ENCODE peak calls at places on chromosome 7, in four cellular contexts. V is tibial artery, M is omental fat pad, I is SK-N-SH. P is an unnamed sample.

GRCh38 chr7:134691820-134692705 is 45.4 kb downstream of the BPGM start:
- DNase-seq in V (no peak), M (no peak), I (no peak), P (peak)

GRCh38 chr7:18221377-18222290 is 194.0 kb upstream of the PRPS1L1 start:
- DNase-seq in V (no peak), M (no peak), I (no peak), P (peak)

GRCh38 chr7:131010714-131011436 is 276.9 kb upstream of the KLF14 start:
- DNase-seq in V (no peak), M (no peak), I (no peak), P (no peak)

GRCh38 chr7:151992375-151992774 is 33.1 kb upstream of the GALNT11 start:
- DNase-seq in V (peak), M (no peak), I (peak), P (no peak)

GRCh38 chr7:139231513-139232376 is 708 bp downstream of the UBN2 start:
- DNase-seq in V (peak), M (no peak), I (peak), P (no peak)

GRCh38 chr7:4689668-4690067 is 7.6 kb downstream of the FOXK1 start:
- DNase-seq in V (no peak), M (no peak), I (no peak), P (no peak)

GRCh38 chr7:67462781-67463191 is 466.2 kb downstream of the TYW1 start:
- DNase-seq in V (no peak), M (no peak), I (peak), P (no peak)

GRCh38 chr7:134120405-134120804 is 6.7 kb upstream of the LRGUK start:
- DNase-seq in V (no peak), M (no peak), I (no peak), P (no peak)

GRCh38 chr7:73809454-73810090 is 21.2 kb upstream of the CLDN4 start:
- DNase-seq in V (no peak), M (no peak), I (peak), P (no peak)

GRCh38 chr7:45132708-45133320 is 21.3 kb upstream of the TBRG4 start:
- DNase-seq in V (no peak), M (no peak), I (no peak), P (no peak)

GRCh38 chr7:8625612-8626011 is 192.2 kb downstream of the NXPH1 start:
- DNase-seq in V (no peak), M (no peak), I (no peak), P (no peak)

GRCh38 chr7:80145780-80146422 is 11.3 kb downstream of the GNAI1 start:
- DNase-seq in V (no peak), M (no peak), I (no peak), P (no peak)

GRCh38 chr7:98283127-98283886 is 1.8 kb downstream of the BRI3 start:
- DNase-seq in V (peak), M (no peak), I (peak), P (no peak)

GRCh38 chr7:150357771-150358427 is 10.7 kb upstream of the REPIN1 start:
- DNase-seq in V (no peak), M (no peak), I (no peak), P (no peak)

GRCh38 chr7:98418636-98419315 is 17.9 kb upstream of the BAIAP2L1 start:
- DNase-seq in V (no peak), M (no peak), I (peak), P (peak)

GRCh38 chr7:100515072-100515532 is 23.9 kb upstream of the AGFG2 start:
- DNase-seq in V (no peak), M (no peak), I (no peak), P (peak)

GRCh38 chr7:123622660-123623386 is 21.2 kb downstream of the ASB15 start:
- DNase-seq in V (no peak), M (no peak), I (no peak), P (no peak)

GRCh38 chr7:23114854-23115253 is 9.3 kb downstream of the KLHL7 start:
- DNase-seq in V (no peak), M (no peak), I (no peak), P (no peak)

GRCh38 chr7:26863504-26864308 is 684 bp downstream of the SKAP2 start:
- DNase-seq in V (no peak), M (peak), I (no peak), P (no peak)

GRCh38 chr7:105006367-105007139 is 7.5 kb upstream of the KMT2E start:
- DNase-seq in V (no peak), M (no peak), I (no peak), P (no peak)

GRCh38 chr7:18212788-18213187 is 185.1 kb upstream of the PRPS1L1 start:
- DNase-seq in V (no peak), M (no peak), I (peak), P (peak)

GRCh38 chr7:40194743-40195142 is 59.9 kb downstream of the SUGCT start:
- DNase-seq in V (no peak), M (no peak), I (no peak), P (no peak)

GRCh38 chr7:40197527-40197926 is 62.7 kb downstream of the SUGCT start:
- DNase-seq in V (no peak), M (no peak), I (no peak), P (no peak)

GRCh38 chr7:40200791-40201190 is 66.0 kb downstream of the SUGCT start:
- DNase-seq in V (no peak), M (no peak), I (no peak), P (no peak)

GRCh38 chr7:40202851-40203250 is 68.0 kb downstream of the SUGCT start:
- DNase-seq in V (no peak), M (no peak), I (no peak), P (no peak)

DNA sequence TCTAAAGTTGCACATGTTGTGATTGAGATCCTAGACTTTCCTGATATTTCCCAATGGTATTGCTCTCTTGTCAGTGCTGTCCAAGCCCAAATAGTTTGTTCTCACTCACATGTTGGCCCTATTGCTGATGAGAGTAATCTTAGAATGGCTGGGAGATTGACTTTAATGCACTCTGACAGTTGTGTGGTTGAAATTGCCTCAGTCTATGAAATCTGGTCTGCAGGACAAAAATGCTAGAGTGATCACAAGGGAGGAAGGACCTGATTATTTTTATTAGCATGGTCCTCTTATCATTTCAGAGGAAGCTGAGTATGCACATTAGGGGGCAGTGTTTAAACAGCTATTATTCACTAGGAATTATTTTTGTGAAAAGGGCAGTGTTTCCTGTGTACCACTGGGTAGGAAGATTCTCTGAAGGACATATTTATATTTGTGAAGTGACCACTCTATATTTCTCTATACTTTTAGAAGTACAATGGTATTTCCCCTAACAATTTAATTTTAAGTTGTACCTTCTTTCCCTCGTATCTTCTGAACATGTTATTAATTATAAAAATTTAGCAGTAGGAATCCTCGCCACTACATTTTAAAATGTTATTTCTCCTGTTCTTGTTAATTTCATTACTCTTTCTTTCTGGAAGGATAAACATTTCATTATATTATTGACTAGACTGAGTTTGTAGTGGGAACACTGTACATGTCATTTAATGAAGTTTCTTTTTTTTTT is 64.4 kb downstream of the SUGCT start:
- DNase-seq in V (no peak), M (no peak), I (peak), P (peak)
- TF ChIP-seq CTCF in V (peak), M (no peak), I (peak), P (peak)

GRCh38 chr7:122415510-122415909 is 111.0 kb upstream of the FEZF1 start:
- DNase-seq in V (no peak), M (no peak), I (no peak), P (no peak)
- TF ChIP-seq CTCF in V (no peak), M (no peak), I (no peak), P (no peak)

GRCh38 chr7:157979631-157980340 is 607.8 kb downstream of the PTPRN2 start:
- DNase-seq in V (no peak), M (peak), I (no peak), P (no peak)
- TF ChIP-seq CTCF in V (no peak), M (no peak), I (no peak), P (no peak)

GRCh38 chr7:7157887-7158271 is 24.5 kb upstream of the C1GALT1 start:
- DNase-seq in V (no peak), M (no peak), I (no peak), P (peak)

GRCh38 chr7:7156663-7157062 is 25.7 kb upstream of the C1GALT1 start:
- DNase-seq in V (no peak), M (no peak), I (no peak), P (no peak)

GRCh38 chr7:7152315-7152714 is 30.0 kb upstream of the C1GALT1 start:
- DNase-seq in V (no peak), M (no peak), I (no peak), P (no peak)

GRCh38 chr7:7159063-7159645 is 23.2 kb upstream of the C1GALT1 start:
- DNase-seq in V (no peak), M (no peak), I (no peak), P (no peak)

GRCh38 chr7:7157177-7157886 is 25.0 kb upstream of the C1GALT1 start:
- DNase-seq in V (peak), M (no peak), I (no peak), P (peak)
- TF ChIP-seq CTCF in V (no peak), M (no peak), I (no peak), P (no peak)

GRCh38 chr7:83053965-83054364 is 108.7 kb downstream of the PCLO start:
- DNase-seq in V (no peak), M (no peak), I (no peak), P (no peak)
- TF ChIP-seq CTCF in V (no peak), M (no peak), I (no peak), P (no peak)

GRCh38 chr7:91289633-91290260 is 25.5 kb downstream of the FZD1 start:
- DNase-seq in V (no peak), M (no peak), I (no peak), P (no peak)

GRCh38 chr7:91285966-91286365 is 21.7 kb downstream of the FZD1 start:
- DNase-seq in V (no peak), M (no peak), I (no peak), P (no peak)

GRCh38 chr7:91287685-91288084 is 23.5 kb downstream of the FZD1 start:
- DNase-seq in V (peak), M (no peak), I (no peak), P (no peak)

GRCh38 chr7:91286432-91286831 is 22.2 kb downstream of the FZD1 start:
- DNase-seq in V (no peak), M (no peak), I (no peak), P (no peak)

GRCh38 chr7:91288208-91288824 is 24.1 kb downstream of the FZD1 start:
- DNase-seq in V (peak), M (no peak), I (no peak), P (no peak)
- TF ChIP-seq CTCF in V (peak), M (no peak), I (peak), P (peak)